ENCODE peak calls at places on chromosomes 4 and X, in six cellular contexts. T, Y, U, N, P and K are unnamed samples.
A peak's percentile ranks its signal among the peaks of the same experiment; 100 is the strongest.

GRCh38 chr4:609400-610050 is 15.8 kb upstream of the PDE6B start:
- DNase-seq in T (no peak), Y (no peak), U (no peak), N (no peak), P (no peak), K (no peak)

GRCh38 chr4:11805837-11806236 is 377.1 kb upstream of the HS3ST1 start:
- DNase-seq in T (no peak), Y (no peak), U (no peak), N (peak; percentile 48), P (no peak), K (no peak)

GRCh38 chr4:174394915-174395314 is 111.2 kb downstream of the CEP44 start:
- DNase-seq in T (no peak), Y (no peak), U (no peak), N (no peak), P (peak; percentile 10), K (no peak)

GRCh38 chr4:180630012-180630411 is 1613.2 kb upstream of the TENM3 start:
- DNase-seq in T (no peak), Y (no peak), U (no peak), N (no peak), P (no peak), K (no peak)

GRCh38 chr4:113468165-113469022 is 293.1 kb downstream of the CAMK2D start:
- DNase-seq in T (peak; percentile 38), Y (no peak), U (no peak), N (peak; percentile 91), P (peak; percentile 99), K (no peak)

GRCh38 chr4:163755013-163755412 is 260.5 kb downstream of the TMA16 start:
- DNase-seq in T (no peak), Y (no peak), U (no peak), N (no peak), P (no peak), K (peak; percentile 43)

GRCh38 chrX:40808203-40808602 is 72.9 kb upstream of the MED14 start:
- DNase-seq in T (no peak), Y (no peak), U (no peak), N (no peak), P (no peak), K (no peak)

GRCh38 chrX:13029831-13030771 is 14.3 kb downstream of the FAM9C start:
- DNase-seq in T (no peak), Y (peak; percentile 69), U (no peak), N (peak; percentile 72), P (no peak), K (peak; percentile 37)

GRCh38 chr4:154616731-154617130 is 4.3 kb upstream of the FGG start:
- DNase-seq in T (no peak), Y (no peak), U (no peak), N (no peak), P (no peak), K (no peak)

GRCh38 chrX:43975747-43976146 is 2.6 kb upstream of the NDP start:
- DNase-seq in T (no peak), Y (no peak), U (no peak), N (no peak), P (no peak), K (no peak)

GRCh38 chrX:123869488-123869887 is 9.6 kb downstream of the XIAP start:
- DNase-seq in T (no peak), Y (no peak), U (no peak), N (no peak), P (no peak), K (no peak)

GRCh38 chrX:42967681-42968080 is 189.7 kb upstream of the PPP1R2C start:
- DNase-seq in T (no peak), Y (no peak), U (no peak), N (no peak), P (no peak), K (no peak)

GRCh38 chr4:87103691-87104187 is 116.7 kb downstream of the KLHL8 start:
- DNase-seq in T (no peak), Y (no peak), U (no peak), N (no peak), P (no peak), K (peak; percentile 51)

GRCh38 chrX:155864655-155865054 is 16.5 kb upstream of the VAMP7 start:
- DNase-seq in T (no peak), Y (no peak), U (no peak), N (no peak), P (no peak), K (no peak)

GRCh38 chr4:104491396-104491821 is 3.3 kb downstream of the CXXC4 start:
- DNase-seq in T (peak; percentile 69), Y (peak; percentile 60), U (peak; percentile 53), N (peak; percentile 74), P (no peak), K (peak; percentile 26)

GRCh38 chrX:96763608-96764007 is 79.0 kb downstream of the DIAPH2 start:
- DNase-seq in T (no peak), Y (no peak), U (no peak), N (no peak), P (no peak), K (no peak)

GRCh38 chr4:39637572-39638357 is 900 bp downstream of the SMIM14 start:
- DNase-seq in T (peak; percentile 68), Y (peak; percentile 55), U (peak; percentile 20), N (peak; percentile 73), P (no peak), K (peak; percentile 45)

GRCh38 chrX:75181721-75182120 is 25.6 kb upstream of the ABCB7 start:
- DNase-seq in T (no peak), Y (no peak), U (no peak), N (no peak), P (no peak), K (no peak)

GRCh38 chr4:11623726-11624037 is 195.0 kb upstream of the HS3ST1 start:
- DNase-seq in T (no peak), Y (no peak), U (no peak), N (peak; percentile 59), P (no peak), K (no peak)

GRCh38 chrX:38462257-38462656 is 99.1 kb upstream of the TSPAN7 start:
- DNase-seq in T (no peak), Y (no peak), U (no peak), N (no peak), P (no peak), K (no peak)

GRCh38 chr4:37628977-37629609 is 57.1 kb downstream of the RELL1 start:
- DNase-seq in T (no peak), Y (no peak), U (no peak), N (peak; percentile 67), P (peak; percentile 33), K (no peak)

GRCh38 chrX:1334854-1335253 is 1.7 kb upstream of the IL3RA start:
- DNase-seq in T (no peak), Y (no peak), U (no peak), N (no peak), P (no peak), K (no peak)

GRCh38 chrX:1330605-1331004 is 6.0 kb upstream of the IL3RA start:
- DNase-seq in T (no peak), Y (no peak), U (no peak), N (no peak), P (no peak), K (no peak)

GRCh38 chrX:1341531-1342179 is 5.1 kb downstream of the IL3RA start:
- DNase-seq in T (no peak), Y (no peak), U (no peak), N (no peak), P (no peak), K (no peak)

GRCh38 chrX:1336331-1337143 is at the start of gene IL3RA:
- DNase-seq in T (no peak), Y (no peak), U (no peak), N (peak; percentile 45), P (no peak), K (no peak)
- H3K4me3 ChIP-seq in T (no peak within 1 kb of the TSS), Y (peak within 1 kb of the TSS; percentile 40), U (no peak within 1 kb of the TSS), N (peak within 1 kb of the TSS; percentile 16), P (no peak within 1 kb of the TSS), K (peak within 1 kb of the TSS; percentile 24)

GRCh38 chrX:37330642-37331041 is 18.5 kb upstream of the PRRG1 start:
- DNase-seq in T (no peak), Y (no peak), U (no peak), N (no peak), P (no peak), K (no peak)

GRCh38 chrX:37331546-37331945 is 17.6 kb upstream of the PRRG1 start:
- DNase-seq in T (no peak), Y (no peak), U (no peak), N (no peak), P (no peak), K (no peak)

DNA sequence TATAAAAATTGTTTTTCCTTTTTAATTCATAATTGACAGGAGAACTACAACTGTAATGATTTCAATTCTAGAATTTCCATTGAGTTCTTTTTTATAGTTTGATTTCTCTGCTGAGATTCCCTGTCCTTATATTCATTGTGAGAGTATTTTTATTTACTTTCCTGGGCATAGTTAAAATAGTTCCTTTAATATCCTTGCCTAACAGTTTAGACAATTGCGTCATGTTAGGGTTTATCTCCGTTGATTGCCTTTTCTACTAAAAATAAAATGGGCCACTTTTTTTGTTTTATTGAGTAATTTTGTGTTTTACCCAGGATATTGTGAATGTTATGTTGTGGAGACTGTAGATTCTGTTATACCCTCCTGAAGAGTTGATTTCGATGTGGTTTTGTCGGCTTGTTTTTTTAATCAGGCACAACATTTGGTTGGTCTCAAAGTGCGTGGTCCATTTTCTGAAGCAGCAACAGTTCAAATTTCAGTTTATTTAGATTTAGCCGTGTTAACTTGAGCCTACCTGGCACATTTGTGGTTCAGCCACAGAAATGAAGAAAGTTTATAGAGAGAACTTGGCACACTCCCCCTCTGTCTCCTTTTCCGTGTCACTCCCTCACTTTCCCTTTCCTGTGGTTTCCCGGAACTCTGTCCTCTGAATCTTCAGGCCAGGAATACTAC is 16.0 kb upstream of the PRRG1 start:
- DNase-seq in T (no peak), Y (no peak), U (no peak), N (no peak), P (no peak), K (no peak)
- H3K27me3 ChIP-seq in T (no peaks in the 10 kb centered on the region), Y (no peaks in the 10 kb centered on the region), U (no peaks in the 10 kb centered on the region), N (no peaks in the 10 kb centered on the region), P (no peaks in the 10 kb centered on the region), K (no peaks in the 10 kb centered on the region)

DNA sequence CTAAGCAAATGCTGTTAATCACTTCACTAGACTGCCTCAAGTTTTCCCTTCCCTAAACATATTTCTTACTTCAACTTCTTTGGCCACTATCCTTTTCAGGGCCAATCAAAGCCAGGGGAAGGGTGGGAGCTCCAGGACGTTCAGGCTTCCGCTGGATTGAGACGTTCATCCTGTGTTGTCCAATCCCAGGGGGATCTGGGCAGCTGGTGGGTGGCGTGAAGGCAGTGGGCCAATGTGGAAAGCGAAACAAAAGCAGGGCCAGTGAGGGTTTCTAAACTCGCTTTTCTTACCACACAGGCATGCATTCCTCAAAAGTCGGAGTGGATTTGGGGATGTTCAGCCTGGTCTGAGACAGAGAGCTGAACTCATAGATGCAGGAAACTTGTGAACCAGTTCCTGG is 7.6 kb downstream of the CXCL13 start:
- DNase-seq in T (no peak), Y (no peak), U (no peak), N (no peak), P (no peak), K (no peak)
- H3K4me3 ChIP-seq in T (no peak overlapping the region), Y (no peak overlapping the region), U (no peak overlapping the region), N (no peak overlapping the region), P (no peak overlapping the region), K (no peak overlapping the region)

GRCh38 chr4:184958127-184958806 is 60.0 kb upstream of the HELT start:
- DNase-seq in T (no peak), Y (no peak), U (no peak), N (no peak), P (no peak), K (no peak)

GRCh38 chr4:184958839-184959238 is 59.5 kb upstream of the HELT start:
- DNase-seq in T (no peak), Y (no peak), U (no peak), N (no peak), P (no peak), K (no peak)

GRCh38 chr4:184960505-184960971 is 57.8 kb upstream of the HELT start:
- DNase-seq in T (no peak), Y (no peak), U (no peak), N (peak; percentile 31), P (no peak), K (no peak)

GRCh38 chr4:184959786-184960185 is 58.5 kb upstream of the HELT start:
- DNase-seq in T (no peak), Y (no peak), U (no peak), N (no peak), P (no peak), K (no peak)

GRCh38 chr4:184959309-184959708 is 59.0 kb upstream of the HELT start:
- DNase-seq in T (no peak), Y (no peak), U (no peak), N (no peak), P (no peak), K (no peak)
- H3K27me3 ChIP-seq in T (no peaks in the 10 kb centered on the region), Y (no peaks in the 10 kb centered on the region), U (no peaks in the 10 kb centered on the region), N (no peaks in the 10 kb centered on the region), P (no peaks in the 10 kb centered on the region), K (no peaks in the 10 kb centered on the region)